ENCODE peak calls at places on chromosomes 5 and 9, in eight cellular contexts. One of them, this sample, is unnamed.

GRCh38 chr5:126519637-126520592 is 75.1 kb downstream of the ALDH7A1 start:
- DNase-seq in body of pancreas: no peak
- DNase-seq in tibial nerve: no peak
- DNase-seq in HepG2: no peak
- DNase-seq in endothelial cell of umbilical vein: no peak
- DNase-seq in adrenal gland: peak; percentile 68
- DNase-seq in heart left ventricle: no peak
- DNase-seq in gastrocnemius medialis: peak; percentile 36
- DNase-seq in this sample: no peak

GRCh38 chr5:21398511-21398910 is 1410.5 kb upstream of the CDH18 start:
- DNase-seq in body of pancreas: no peak
- DNase-seq in tibial nerve: no peak
- DNase-seq in HepG2: no peak
- DNase-seq in endothelial cell of umbilical vein: no peak
- DNase-seq in adrenal gland: no peak
- DNase-seq in heart left ventricle: no peak
- DNase-seq in gastrocnemius medialis: no peak
- DNase-seq in this sample: no peak

GRCh38 chr9:92468206-92468605 is 14.1 kb downstream of the ASPN start:
- DNase-seq in body of pancreas: no peak
- DNase-seq in tibial nerve: no peak
- DNase-seq in HepG2: no peak
- DNase-seq in endothelial cell of umbilical vein: no peak
- DNase-seq in adrenal gland: no peak
- DNase-seq in heart left ventricle: no peak
- DNase-seq in gastrocnemius medialis: no peak
- DNase-seq in this sample: no peak

GRCh38 chr5:149486726-149487635 is 64.3 kb downstream of the CSNK1A1 start:
- DNase-seq in body of pancreas: no peak
- DNase-seq in tibial nerve: no peak
- DNase-seq in HepG2: peak; percentile 61
- DNase-seq in endothelial cell of umbilical vein: peak; percentile 44
- DNase-seq in adrenal gland: peak; percentile 52
- DNase-seq in heart left ventricle: no peak
- DNase-seq in gastrocnemius medialis: no peak
- DNase-seq in this sample: no peak

GRCh38 chr5:127072861-127073846 is at the start of gene C5orf63:
- DNase-seq in body of pancreas: peak; percentile 64
- DNase-seq in tibial nerve: no peak
- DNase-seq in HepG2: peak; percentile 61
- DNase-seq in endothelial cell of umbilical vein: peak; percentile 45
- DNase-seq in adrenal gland: peak; percentile 66
- DNase-seq in heart left ventricle: peak; percentile 86
- DNase-seq in gastrocnemius medialis: peak; percentile 68
- DNase-seq in this sample: peak; percentile 86

GRCh38 chr5:158754018-158754514 is 345.6 kb downstream of the EBF1 start:
- DNase-seq in body of pancreas: no peak
- DNase-seq in tibial nerve: no peak
- DNase-seq in HepG2: no peak
- DNase-seq in endothelial cell of umbilical vein: no peak
- DNase-seq in adrenal gland: no peak
- DNase-seq in heart left ventricle: no peak
- DNase-seq in gastrocnemius medialis: peak; percentile 29
- DNase-seq in this sample: no peak

GRCh38 chr5:179468696-179469095 is 81.7 kb upstream of the RUFY1 start:
- DNase-seq in body of pancreas: no peak
- DNase-seq in tibial nerve: no peak
- DNase-seq in HepG2: no peak
- DNase-seq in endothelial cell of umbilical vein: no peak
- DNase-seq in adrenal gland: no peak
- DNase-seq in heart left ventricle: no peak
- DNase-seq in gastrocnemius medialis: no peak
- DNase-seq in this sample: no peak

GRCh38 chr5:159089675-159090074 is 10.0 kb downstream of the EBF1 start:
- DNase-seq in body of pancreas: no peak
- DNase-seq in tibial nerve: no peak
- DNase-seq in HepG2: no peak
- DNase-seq in endothelial cell of umbilical vein: no peak
- DNase-seq in adrenal gland: no peak
- DNase-seq in heart left ventricle: no peak
- DNase-seq in gastrocnemius medialis: no peak
- DNase-seq in this sample: no peak

GRCh38 chr9:14271078-14271673 is 42.8 kb downstream of the NFIB start:
- DNase-seq in body of pancreas: peak; percentile 54
- DNase-seq in tibial nerve: peak; percentile 78
- DNase-seq in HepG2: peak; percentile 64
- DNase-seq in endothelial cell of umbilical vein: peak; percentile 95
- DNase-seq in adrenal gland: peak; percentile 78
- DNase-seq in heart left ventricle: peak; percentile 77
- DNase-seq in gastrocnemius medialis: peak; percentile 30
- DNase-seq in this sample: no peak

GRCh38 chr5:162703914-162704313 is 636.3 kb downstream of the GABRG2 start:
- DNase-seq in body of pancreas: no peak
- DNase-seq in tibial nerve: no peak
- DNase-seq in HepG2: no peak
- DNase-seq in endothelial cell of umbilical vein: no peak
- DNase-seq in adrenal gland: no peak
- DNase-seq in heart left ventricle: no peak
- DNase-seq in gastrocnemius medialis: no peak
- DNase-seq in this sample: no peak

GRCh38 chr5:135033026-135033861 is 784 bp downstream of the PITX1 start:
- DNase-seq in body of pancreas: no peak
- DNase-seq in tibial nerve: no peak
- DNase-seq in HepG2: peak; percentile 18
- DNase-seq in endothelial cell of umbilical vein: peak; percentile 30
- DNase-seq in adrenal gland: no peak
- DNase-seq in heart left ventricle: peak; percentile 60
- DNase-seq in gastrocnemius medialis: no peak
- DNase-seq in this sample: no peak

GRCh38 chr9:123399803-123400378 is 43.9 kb downstream of the CRB2 start:
- DNase-seq in body of pancreas: no peak
- DNase-seq in tibial nerve: no peak
- DNase-seq in HepG2: no peak
- DNase-seq in endothelial cell of umbilical vein: peak; percentile 20
- DNase-seq in adrenal gland: no peak
- DNase-seq in heart left ventricle: no peak
- DNase-seq in gastrocnemius medialis: no peak
- DNase-seq in this sample: no peak

GRCh38 chr9:135302329-135303279 is 177.0 kb upstream of the PPP1R26 start:
- DNase-seq in body of pancreas: no peak
- DNase-seq in tibial nerve: no peak
- DNase-seq in HepG2: no peak
- DNase-seq in endothelial cell of umbilical vein: no peak
- DNase-seq in adrenal gland: peak; percentile 43
- DNase-seq in heart left ventricle: no peak
- DNase-seq in gastrocnemius medialis: no peak
- DNase-seq in this sample: no peak

GRCh38 chr5:170306381-170306790 is 8.8 kb upstream of the LCP2 start:
- DNase-seq in body of pancreas: peak; percentile 46
- DNase-seq in tibial nerve: peak; percentile 70
- DNase-seq in HepG2: no peak
- DNase-seq in endothelial cell of umbilical vein: no peak
- DNase-seq in adrenal gland: peak; percentile 89
- DNase-seq in heart left ventricle: no peak
- DNase-seq in gastrocnemius medialis: peak; percentile 69
- DNase-seq in this sample: no peak

GRCh38 chr9:90005388-90005787 is 400.6 kb downstream of the GADD45G start:
- DNase-seq in body of pancreas: no peak
- DNase-seq in tibial nerve: no peak
- DNase-seq in HepG2: no peak
- DNase-seq in endothelial cell of umbilical vein: no peak
- DNase-seq in adrenal gland: no peak
- DNase-seq in heart left ventricle: no peak
- DNase-seq in gastrocnemius medialis: no peak
- DNase-seq in this sample: no peak

GRCh38 chr5:16450163-16450562 is 15.4 kb downstream of the ZNF622 start:
- DNase-seq in body of pancreas: no peak
- DNase-seq in tibial nerve: no peak
- DNase-seq in HepG2: no peak
- DNase-seq in endothelial cell of umbilical vein: no peak
- DNase-seq in adrenal gland: no peak
- DNase-seq in heart left ventricle: no peak
- DNase-seq in gastrocnemius medialis: no peak
- DNase-seq in this sample: no peak

GRCh38 chr9:86705474-86705873 is 241.8 kb downstream of the GAS1 start:
- DNase-seq in body of pancreas: no peak
- DNase-seq in tibial nerve: no peak
- DNase-seq in HepG2: no peak
- DNase-seq in endothelial cell of umbilical vein: no peak
- DNase-seq in adrenal gland: no peak
- DNase-seq in heart left ventricle: no peak
- DNase-seq in gastrocnemius medialis: no peak
- DNase-seq in this sample: no peak

GRCh38 chr5:132771559-132771998 is 5.5 kb downstream of the SEPTIN8 start:
- DNase-seq in body of pancreas: peak; percentile 59
- DNase-seq in tibial nerve: no peak
- DNase-seq in HepG2: peak; percentile 90
- DNase-seq in endothelial cell of umbilical vein: peak; percentile 19
- DNase-seq in adrenal gland: peak; percentile 72
- DNase-seq in heart left ventricle: no peak
- DNase-seq in gastrocnemius medialis: peak; percentile 45
- DNase-seq in this sample: no peak
- H3K4me3 ChIP-seq in body of pancreas: no peak overlapping the region
- H3K4me3 ChIP-seq in tibial nerve: no peak overlapping the region
- H3K4me3 ChIP-seq in HepG2: no peak overlapping the region
- H3K4me3 ChIP-seq in endothelial cell of umbilical vein: no peak overlapping the region
- H3K4me3 ChIP-seq in adrenal gland: no peak overlapping the region
- H3K4me3 ChIP-seq in heart left ventricle: no peak overlapping the region
- H3K4me3 ChIP-seq in gastrocnemius medialis: no peak overlapping the region
- H3K4me3 ChIP-seq in this sample: no peak overlapping the region

DNA sequence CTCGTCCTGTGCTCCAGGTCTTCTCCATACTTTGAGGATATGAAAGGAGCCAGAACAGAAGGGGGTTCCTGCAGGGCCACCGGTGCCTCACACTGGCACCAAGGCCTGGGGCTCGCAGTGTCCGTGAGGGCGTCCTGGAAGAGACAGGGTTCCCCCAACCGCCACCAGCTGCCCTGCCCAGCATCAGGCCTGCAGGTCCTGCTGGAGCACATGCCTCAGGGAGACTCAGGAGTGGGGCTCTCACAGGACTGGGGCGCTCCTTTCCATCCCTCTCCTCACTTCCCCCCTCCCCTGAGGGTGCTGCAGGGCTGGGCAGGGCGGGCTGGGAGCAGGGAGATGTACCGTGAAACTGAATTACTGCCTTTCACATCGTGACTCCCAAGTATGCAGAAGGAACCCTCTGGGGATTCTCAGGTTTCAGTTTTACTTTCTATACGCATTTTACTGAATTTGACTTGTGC is 31.7 kb downstream of the CEP72 start:
- DNase-seq in body of pancreas: no peak
- DNase-seq in tibial nerve: no peak
- DNase-seq in HepG2: no peak
- DNase-seq in endothelial cell of umbilical vein: no peak
- DNase-seq in adrenal gland: no peak
- DNase-seq in heart left ventricle: no peak
- DNase-seq in gastrocnemius medialis: no peak
- DNase-seq in this sample: no peak
- TF ChIP-seq POLR2A in body of pancreas: no peak
- TF ChIP-seq POLR2A in tibial nerve: no peak
- TF ChIP-seq POLR2A in HepG2: no peak
- TF ChIP-seq POLR2A in endothelial cell of umbilical vein: no peak
- TF ChIP-seq POLR2A in adrenal gland: no peak
- TF ChIP-seq POLR2A in heart left ventricle: no peak
- TF ChIP-seq POLR2A in gastrocnemius medialis: no peak
- TF ChIP-seq POLR2A in this sample: no peak

DNA sequence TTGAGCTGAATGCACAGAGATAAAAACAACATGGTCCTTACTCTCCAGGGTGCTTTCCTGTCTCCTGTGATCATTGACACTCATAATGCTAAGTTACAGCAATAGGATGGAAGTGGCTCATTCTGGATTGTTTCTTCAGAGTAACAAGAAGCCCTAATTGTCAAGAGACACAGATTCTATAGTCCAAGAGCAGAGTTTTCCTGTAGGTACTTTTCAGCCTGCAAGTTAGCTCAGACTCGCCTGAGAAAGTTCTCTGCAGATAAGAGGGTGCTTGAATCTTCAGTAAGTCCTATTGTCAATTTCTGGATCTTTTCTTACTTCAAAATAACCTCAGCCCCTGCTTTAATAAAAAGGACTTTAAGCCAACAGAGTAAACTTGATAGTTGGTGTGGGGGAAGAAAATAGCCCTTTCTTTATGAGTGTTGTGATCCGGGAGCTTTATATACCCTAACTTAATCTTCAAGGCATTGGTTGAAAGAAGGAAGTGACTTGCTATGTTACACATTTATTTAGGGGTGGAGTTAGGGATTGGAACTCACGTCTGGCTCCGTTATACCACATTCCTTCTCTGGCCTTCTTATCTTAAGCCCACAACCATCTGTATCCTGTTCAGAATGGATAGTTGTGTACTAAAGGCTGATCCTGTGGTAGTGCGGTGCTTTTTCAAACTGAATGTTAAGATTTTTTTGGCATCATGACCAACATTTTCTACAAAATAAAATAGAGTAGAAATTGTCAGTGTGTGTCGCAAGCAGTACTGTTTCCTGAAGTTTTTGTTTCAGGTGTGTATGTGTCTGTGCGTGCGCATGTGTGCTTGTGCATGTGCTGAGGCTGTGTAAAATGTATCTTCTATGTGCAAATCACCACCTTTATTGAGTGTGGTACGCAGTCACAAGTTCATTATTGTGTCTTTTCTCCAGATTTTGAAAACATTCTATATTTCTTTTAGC is 173.9 kb downstream of the WDR70 start:
- DNase-seq in body of pancreas: no peak
- DNase-seq in tibial nerve: no peak
- DNase-seq in HepG2: no peak
- DNase-seq in endothelial cell of umbilical vein: peak; percentile 99
- DNase-seq in adrenal gland: no peak
- DNase-seq in heart left ventricle: no peak
- DNase-seq in gastrocnemius medialis: no peak
- DNase-seq in this sample: no peak
- H3K4me3 ChIP-seq in body of pancreas: no peak overlapping the region
- H3K4me3 ChIP-seq in tibial nerve: no peak overlapping the region
- H3K4me3 ChIP-seq in HepG2: no peak overlapping the region
- H3K4me3 ChIP-seq in endothelial cell of umbilical vein: peak overlapping the region; percentile 13
- H3K4me3 ChIP-seq in adrenal gland: no peak overlapping the region
- H3K4me3 ChIP-seq in heart left ventricle: no peak overlapping the region
- H3K4me3 ChIP-seq in gastrocnemius medialis: no peak overlapping the region
- H3K4me3 ChIP-seq in this sample: no peak overlapping the region

DNA sequence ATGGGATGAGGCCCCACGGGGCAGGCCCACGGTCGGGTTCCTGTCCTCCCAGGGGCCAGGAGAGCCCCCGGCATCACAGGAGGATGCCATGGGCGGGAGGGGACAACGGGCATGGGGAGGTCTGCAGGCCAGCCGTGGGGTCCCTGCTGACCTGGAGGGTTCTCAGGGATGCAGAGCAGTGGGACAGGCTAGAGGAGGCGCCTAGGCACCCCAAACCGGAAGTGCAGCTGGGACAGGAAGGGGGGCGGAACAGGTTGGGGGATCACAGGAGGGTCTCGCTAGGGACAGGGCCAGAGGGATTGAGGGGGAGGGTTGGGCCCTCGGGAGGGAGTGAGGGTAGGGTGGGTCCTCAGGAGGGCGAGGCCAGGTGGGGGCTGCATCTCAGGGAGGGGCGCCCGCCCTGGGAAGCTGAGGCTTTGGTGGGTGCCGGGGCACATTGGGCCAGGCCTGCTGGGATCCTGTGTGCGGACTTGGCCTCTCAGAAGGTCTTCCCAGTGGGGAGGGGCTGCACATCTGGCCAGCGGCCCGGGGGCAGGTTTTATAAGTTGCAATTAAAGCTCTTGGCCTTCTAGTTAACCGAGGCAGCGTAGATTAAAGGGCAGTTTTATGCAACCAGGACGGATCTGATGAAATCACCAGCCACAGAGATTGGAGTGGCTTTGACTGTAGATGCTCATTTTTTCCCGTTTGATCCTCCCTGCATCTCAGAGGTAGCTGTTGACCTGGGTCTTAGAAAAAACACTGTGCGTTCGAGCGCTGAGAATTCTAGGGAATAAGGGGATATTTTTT is 20.1 kb downstream of the NKD2 start:
- DNase-seq in body of pancreas: no peak
- DNase-seq in tibial nerve: no peak
- DNase-seq in HepG2: no peak
- DNase-seq in endothelial cell of umbilical vein: no peak
- DNase-seq in adrenal gland: no peak
- DNase-seq in heart left ventricle: peak; percentile 49
- DNase-seq in gastrocnemius medialis: no peak
- DNase-seq in this sample: no peak
- TF ChIP-seq POLR2A in body of pancreas: no peak
- TF ChIP-seq POLR2A in tibial nerve: no peak
- TF ChIP-seq POLR2A in HepG2: no peak
- TF ChIP-seq POLR2A in endothelial cell of umbilical vein: no peak
- TF ChIP-seq POLR2A in adrenal gland: no peak
- TF ChIP-seq POLR2A in heart left ventricle: no peak
- TF ChIP-seq POLR2A in gastrocnemius medialis: no peak
- TF ChIP-seq POLR2A in this sample: no peak

This sample was measured in Peyer's patch.